ENCODE peak calls at places on chromosomes 3 and 15, in seven cellular contexts. T, V, B, D, F, G and L are unnamed samples.

GRCh38 chr15:89452330-89452836 is 44.0 kb downstream of the RHCG start:
- DNase-seq in T (no peak), V (no peak), B (no peak), D (no peak), F (no peak), G (no peak), L (no peak)

GRCh38 chr3:127618891-127619290 is 10.1 kb upstream of the PODXL2 start:
- DNase-seq in T (no peak), V (no peak), B (no peak), D (no peak), F (no peak), G (no peak), L (no peak)

GRCh38 chr3:187522293-187522692 is 147.9 kb downstream of the SST start:
- DNase-seq in T (no peak), V (no peak), B (no peak), D (no peak), F (no peak), G (no peak), L (no peak)

GRCh38 chr3:4495294-4496110 is 2.4 kb downstream of the ITPR1 start:
- DNase-seq in T (no peak), V (no peak), B (no peak), D (no peak), F (no peak), G (no peak), L (no peak)

GRCh38 chr15:73233623-73234022 is 135.1 kb downstream of the HCN4 start:
- DNase-seq in T (no peak), V (no peak), B (no peak), D (no peak), F (no peak), G (no peak), L (no peak)

GRCh38 chr15:58227706-58228543 is 89.7 kb downstream of the AQP9 start:
- DNase-seq in T (peak; percentile 64), V (peak; percentile 82), B (peak; percentile 18), D (peak; percentile 65), F (peak; percentile 39), G (peak; percentile 61), L (peak; percentile 84)

GRCh38 chr3:116445291-116445841 is at the start of gene LSAMP:
- DNase-seq in T (peak; percentile 81), V (no peak), B (peak; percentile 65), D (no peak), F (no peak), G (peak; percentile 57), L (peak; percentile 27)

GRCh38 chr3:50189274-50189673 is 2.1 kb upstream of the GNAT1 start:
- DNase-seq in T (peak; percentile 79), V (peak; percentile 69), B (no peak), D (no peak), F (no peak), G (peak; percentile 72), L (peak; percentile 78)

GRCh38 chr3:98038241-98038640 is 3.1 kb upstream of the GABRR3 start:
- DNase-seq in T (no peak), V (no peak), B (no peak), D (no peak), F (no peak), G (no peak), L (no peak)

GRCh38 chr3:105538483-105538882 is 171.8 kb downstream of the ALCAM start:
- DNase-seq in T (no peak), V (no peak), B (no peak), D (no peak), F (no peak), G (no peak), L (no peak)

GRCh38 chr3:197256836-197257444 is 41.5 kb downstream of the DLG1 start:
- DNase-seq in T (no peak), V (peak; percentile 52), B (peak; percentile 13), D (no peak), F (no peak), G (no peak), L (no peak)

GRCh38 chr15:87608238-87609028 is 648.1 kb downstream of the NTRK3 start:
- DNase-seq in T (no peak), V (no peak), B (no peak), D (no peak), F (no peak), G (no peak), L (no peak)

GRCh38 chr3:188577539-188577938 is 423.6 kb downstream of the LPP start:
- DNase-seq in T (no peak), V (no peak), B (no peak), D (no peak), F (no peak), G (no peak), L (no peak)

GRCh38 chr15:78392430-78392829 is 45.6 kb upstream of the IREB2 start:
- DNase-seq in T (no peak), V (no peak), B (peak; percentile 74), D (peak; percentile 81), F (no peak), G (peak; percentile 75), L (no peak)

GRCh38 chr3:52172262-52172757 is 18.1 kb upstream of the POC1A start:
- DNase-seq in T (no peak), V (no peak), B (no peak), D (no peak), F (no peak), G (no peak), L (no peak)

GRCh38 chr15:70528816-70529215 is 234.5 kb downstream of the UACA start:
- DNase-seq in T (no peak), V (no peak), B (no peak), D (no peak), F (no peak), G (no peak), L (no peak)

GRCh38 chr3:70748593-70748992 is 436.2 kb upstream of the MDFIC2 start:
- DNase-seq in T (peak; percentile 33), V (no peak), B (no peak), D (no peak), F (no peak), G (no peak), L (no peak)

GRCh38 chr3:16841906-16842709 is 42.6 kb upstream of the PLCL2 start:
- DNase-seq in T (peak; percentile 47), V (peak; percentile 85), B (no peak), D (no peak), F (peak; percentile 46), G (peak; percentile 46), L (peak; percentile 51)

GRCh38 chr15:69997701-69998273 is 99.9 kb downstream of the TLE3 start:
- DNase-seq in T (no peak), V (no peak), B (no peak), D (peak; percentile 28), F (no peak), G (peak; percentile 61), L (peak; percentile 62)

GRCh38 chr15:34942363-34942762 is 27.2 kb downstream of the AQR start:
- DNase-seq in T (no peak), V (no peak), B (no peak), D (no peak), F (no peak), G (no peak), L (no peak)

GRCh38 chr15:66294157-66294931 is 976 bp downstream of the DIS3L start:
- DNase-seq in T (peak; percentile 54), V (no peak), B (peak; percentile 64), D (peak; percentile 39), F (no peak), G (peak; percentile 32), L (no peak)

GRCh38 chr3:119911748-119912147 is 129.8 kb downstream of the NR1I2 start:
- DNase-seq in T (no peak), V (no peak), B (no peak), D (no peak), F (no peak), G (no peak), L (no peak)

GRCh38 chr3:12875857-12876451 is 34.6 kb upstream of the RPL32 start:
- DNase-seq in T (peak; percentile 94), V (peak; percentile 35), B (no peak), D (peak; percentile 39), F (no peak), G (peak; percentile 77), L (peak; percentile 76)

GRCh38 chr15:40847225-40847961 is 3.5 kb downstream of the SPINT1 start:
- DNase-seq in T (peak; percentile 80), V (peak; percentile 36), B (no peak), D (peak; percentile 19), F (no peak), G (peak; percentile 68), L (peak; percentile 47)

GRCh38 chr3:167187211-167187610 is 192.9 kb downstream of the ZBBX start:
- DNase-seq in T (no peak), V (no peak), B (no peak), D (no peak), F (no peak), G (no peak), L (no peak)

GRCh38 chr15:32029862-32030781 is at the start of gene CHRNA7:
- DNase-seq in T (peak; percentile 86), V (peak; percentile 43), B (peak; percentile 46), D (peak; percentile 47), F (no peak), G (no peak), L (peak; percentile 76)

GRCh38 chr15:22259881-22260421 is 179.6 kb downstream of the OR4M2 start:
- DNase-seq in T (no peak), V (no peak), B (no peak), D (no peak), F (no peak), G (no peak), L (no peak)

GRCh38 chr15:39471791-39472190 is 109.1 kb upstream of the THBS1 start:
- DNase-seq in T (no peak), V (no peak), B (no peak), D (no peak), F (no peak), G (no peak), L (no peak)

GRCh38 chr3:11060500-11061251 is 68.1 kb downstream of the SLC6A1 start:
- DNase-seq in T (peak; percentile 88), V (peak; percentile 56), B (no peak), D (peak; percentile 43), F (no peak), G (peak; percentile 48), L (peak; percentile 78)

GRCh38 chr15:85763157-85763556 is 31.6 kb downstream of the KLHL25 start:
- DNase-seq in T (no peak), V (no peak), B (no peak), D (no peak), F (no peak), G (no peak), L (peak; percentile 84)

GRCh38 chr3:106183762-106184391 is 315.1 kb upstream of the CBLB start:
- DNase-seq in T (no peak), V (no peak), B (no peak), D (no peak), F (no peak), G (no peak), L (no peak)

GRCh38 chr3:171172070-171172469 is 145.6 kb upstream of the SLC2A2 start:
- DNase-seq in T (no peak), V (no peak), B (no peak), D (no peak), F (no peak), G (no peak), L (no peak)

GRCh38 chr3:87793322-87793877 is 265.4 kb downstream of the CGGBP1 start:
- DNase-seq in T (peak; percentile 44), V (no peak), B (no peak), D (no peak), F (no peak), G (no peak), L (no peak)

GRCh38 chr3:39361252-39361927 is 21.8 kb upstream of the SLC25A38 start:
- DNase-seq in T (no peak), V (peak; percentile 74), B (no peak), D (no peak), F (no peak), G (no peak), L (no peak)

GRCh38 chr3:188170461-188171459 is 16.8 kb downstream of the LPP start:
- DNase-seq in T (no peak), V (peak; percentile 57), B (no peak), D (no peak), F (no peak), G (no peak), L (no peak)

GRCh38 chr3:161222662-161223061 is 1.6 kb downstream of the NMD3 start:
- DNase-seq in T (no peak), V (no peak), B (no peak), D (no peak), F (no peak), G (no peak), L (no peak)